ENCODE peak calls at places on chromosomes 3 and 15, in five cellular contexts. D is HepG2, U is A549, T is K562, R is GM12878. I is an unnamed sample.

GRCh38 chr3:14143271-14143605 is 18.4 kb downstream of the TMEM43 start:
- DNase-seq in T (no peak), D (no peak), R (no peak), U (no peak), I (peak)

GRCh38 chr15:39621961-39622360 is 41.1 kb downstream of the THBS1 start:
- DNase-seq in R (no peak), U (no peak), D (no peak), T (no peak), I (no peak)

GRCh38 chr3:104102386-104102785 is 1264.3 kb upstream of the ALCAM start:
- DNase-seq in D (peak), U (peak), T (no peak), R (peak), I (peak)

GRCh38 chr3:32432711-32433530 is 41.3 kb downstream of the CMTM7 start:
- DNase-seq in D (no peak), U (no peak), R (peak), T (no peak), I (peak)

GRCh38 chr15:68417897-68418296 is 14.1 kb downstream of the ITGA11 start:
- DNase-seq in D (no peak), T (no peak), R (no peak), U (no peak), I (peak)

GRCh38 chr3:44712455-44713075 is at the start of gene ZNF502:
- DNase-seq in R (no peak), T (peak), D (no peak), U (peak), I (peak)

GRCh38 chr3:153210116-153210515 is 48.1 kb downstream of the RAP2B start:
- DNase-seq in D (no peak), U (no peak), R (no peak), T (no peak), I (peak)

GRCh38 chr15:89822951-89823701 is 8.5 kb upstream of the ANPEP start:
- DNase-seq in U (no peak), D (no peak), R (no peak), T (no peak), I (peak)

GRCh38 chr3:133401374-133402135 is 1.7 kb downstream of the BFSP2 start:
- DNase-seq in U (no peak), R (no peak), D (no peak), T (no peak), I (peak)

GRCh38 chr3:19937459-19938362 is 3.7 kb upstream of the EFHB start:
- DNase-seq in T (peak), U (no peak), R (no peak), D (peak), I (peak)

GRCh38 chr3:183220828-183221227 is 32.2 kb upstream of the B3GNT5 start:
- DNase-seq in U (no peak), D (no peak), T (no peak), R (no peak), I (no peak)

GRCh38 chr3:140223631-140224030 is 288.6 kb downstream of the CLSTN2 start:
- DNase-seq in U (no peak), R (no peak), T (no peak), D (peak), I (no peak)

GRCh38 chr3:5013021-5013906 is 34.0 kb downstream of the BHLHE40 start:
- DNase-seq in R (no peak), U (peak), T (peak), D (peak), I (peak)

GRCh38 chr3:185796431-185797107 is 28.3 kb downstream of the IGF2BP2 start:
- DNase-seq in R (no peak), D (peak), T (peak), U (peak), I (peak)

GRCh38 chr15:93150910-93151309 is 61.9 kb upstream of the RGMA start:
- DNase-seq in R (no peak), T (no peak), U (no peak), D (no peak), I (no peak)

GRCh38 chr15:91515188-91515754 is 338.2 kb upstream of the SLCO3A1 start:
- DNase-seq in R (no peak), U (peak), D (no peak), T (no peak), I (peak)

GRCh38 chr3:186540444-186541226 is 3.5 kb downstream of the CRYGS start:
- DNase-seq in U (peak), T (peak), D (peak), R (peak), I (peak)

GRCh38 chr3:159775372-159775961 is 213.2 kb upstream of the IL12A start:
- DNase-seq in R (no peak), U (no peak), D (no peak), T (no peak), I (peak)

GRCh38 chr3:138137901-138138300 is 5.7 kb upstream of the A4GNT start:
- DNase-seq in U (no peak), R (no peak), T (no peak), D (no peak), I (no peak)

GRCh38 chr3:123037015-123037375 is 9.4 kb upstream of the SEMA5B start:
- DNase-seq in R (no peak), D (no peak), T (no peak), U (no peak), I (no peak)

GRCh38 chr3:143654906-143655305 is 193.4 kb downstream of the SLC9A9 start:
- DNase-seq in T (no peak), U (no peak), R (no peak), D (no peak), I (no peak)

GRCh38 chr3:113255100-113255853 is 43.9 kb downstream of the BOC start:
- DNase-seq in D (no peak), T (peak), R (no peak), U (no peak), I (peak)
- TF ChIP-seq SMC3 in D (no peak), T (no peak), R (no peak), U (no peak), I (no peak)

DNA sequence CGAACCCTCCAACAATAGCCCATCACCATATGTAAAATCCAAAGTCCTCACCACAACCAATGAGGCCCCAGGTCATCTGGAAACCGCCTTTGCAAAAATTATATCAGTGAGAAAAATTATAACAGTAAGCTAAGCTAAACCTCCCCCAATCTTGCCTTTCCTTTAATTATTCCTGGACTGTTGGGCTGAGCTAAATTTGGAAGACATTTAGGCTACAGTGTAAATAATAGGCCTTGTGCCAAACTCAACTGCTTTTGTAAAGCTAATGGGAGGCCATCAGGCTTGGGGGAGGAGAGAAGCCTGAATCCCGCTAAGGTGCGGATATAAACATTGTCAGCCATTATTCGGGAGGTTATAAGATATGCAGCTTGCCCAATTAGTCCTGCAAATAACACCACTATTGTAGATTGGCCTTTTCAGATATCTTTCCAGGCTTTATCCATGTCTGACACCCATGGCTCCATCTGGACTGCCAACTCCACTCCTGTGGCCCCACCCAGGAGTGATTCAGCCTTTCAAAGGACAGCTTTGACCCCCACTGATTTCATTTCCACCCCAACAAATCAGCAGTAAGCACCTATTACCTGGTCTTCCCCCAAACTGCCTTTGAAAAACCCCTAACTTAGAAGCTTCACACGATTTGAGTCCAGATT is 53.0 kb upstream of the CA12 start:
- DNase-seq in R (no peak), T (no peak), D (no peak), U (no peak), I (no peak)
- TF ChIP-seq BHLHE40 in R (no peak), T (no peak), D (no peak), U (no peak), I (no peak)

GRCh38 chr3:158381274-158381868 is 189.6 kb upstream of the MLF1 start:
- DNase-seq in T (no peak), R (no peak), U (no peak), D (no peak), I (peak)
- TF ChIP-seq RFX5 in T (no peak), R (no peak), U (no peak), D (no peak), I (no peak)

GRCh38 chr15:71008250-71008870 is 106.9 kb upstream of the THSD4 start:
- DNase-seq in D (no peak), U (no peak), R (no peak), T (no peak), I (no peak)

GRCh38 chr15:70998319-70998718 is 105.7 kb downstream of the LRRC49 start:
- DNase-seq in D (no peak), U (no peak), T (no peak), R (no peak), I (no peak)

GRCh38 chr15:71002321-71002720 is 109.7 kb downstream of the LRRC49 start:
- DNase-seq in R (no peak), T (no peak), D (no peak), U (no peak), I (peak)

DNA sequence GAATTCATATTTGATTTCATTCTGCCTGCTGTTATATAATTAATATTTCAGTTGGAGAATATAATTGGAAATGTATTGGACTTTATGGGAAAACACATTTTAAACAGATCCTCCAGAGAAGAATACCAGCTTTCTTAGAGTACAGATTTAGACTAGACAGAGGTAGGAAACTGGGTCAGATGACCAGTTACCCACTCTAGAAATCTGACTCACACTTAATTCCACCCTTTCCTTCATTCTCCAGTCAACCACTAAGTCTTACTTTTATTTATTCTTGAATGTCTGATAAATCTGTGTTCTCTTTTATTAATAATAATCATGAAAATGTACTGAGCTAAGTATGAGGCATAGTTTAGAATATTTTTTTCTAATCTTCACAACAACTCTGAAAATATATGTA is 110.7 kb downstream of the LRRC49 start:
- DNase-seq in R (no peak), D (no peak), T (no peak), U (no peak), I (peak)
- TF ChIP-seq SMC3 in R (no peak), D (no peak), T (no peak), U (no peak), I (no peak)

GRCh38 chr3:45909542-45909941 is 23.2 kb downstream of the CCR9 start:
- DNase-seq in T (no peak), R (no peak), D (no peak), U (no peak), I (no peak)

GRCh38 chr3:45907769-45908705 is 21.7 kb downstream of the CCR9 start:
- DNase-seq in D (no peak), U (no peak), T (no peak), R (no peak), I (peak)

GRCh38 chr3:45906681-45907220 is 20.4 kb downstream of the CCR9 start:
- DNase-seq in D (peak), U (no peak), R (no peak), T (peak), I (peak)

GRCh38 chr3:45910892-45911291 is 24.5 kb downstream of the CCR9 start:
- DNase-seq in D (no peak), T (no peak), R (no peak), U (no peak), I (no peak)

GRCh38 chr3:45908761-45909160 is 22.4 kb downstream of the CCR9 start:
- DNase-seq in U (no peak), T (no peak), R (no peak), D (no peak), I (no peak)
- TF ChIP-seq BHLHE40 in U (no peak), T (no peak), R (no peak), D (no peak), I (no peak)

GRCh38 chr3:197317250-197317963 is 19.0 kb upstream of the DLG1 start:
- DNase-seq in U (no peak), D (no peak), R (no peak), T (no peak), I (peak)
- TF ChIP-seq RFX5 in U (no peak), D (no peak), R (no peak), T (no peak), I (no peak)